ENCODE peak calls at places on chromosomes 12 and 14, in five cellular contexts. N is breast epithelium; D is OCI-LY7; O is NCI-H1092; L is stimulated activated CD8-positive, alpha-beta memory T cell treated with anti-CD3 and anti-CD28 coated beads, Interleukin-2, amount 100 ng/mL, for 48 hours. P is an unnamed sample.

GRCh38 chr12:104576980-104577925 is 120.5 kb downstream of the CHST11 start:
- DNase-seq in D (no peak), L (no peak), O (no peak), N (no peak), P (no peak)

GRCh38 chr14:58749066-58749669 is 111.4 kb downstream of the DACT1 start:
- DNase-seq in D (no peak), N (no peak), O (no peak), L (no peak), P (peak)

GRCh38 chr12:49231881-49232650 is 32.8 kb upstream of the TUBA1C start:
- DNase-seq in O (peak), D (no peak), L (no peak), N (no peak), P (no peak)

GRCh38 chr12:3043406-3043805 is 33.8 kb upstream of the TSPAN9 start:
- DNase-seq in L (no peak), O (no peak), D (no peak), N (no peak), P (no peak)

GRCh38 chr12:102873077-102873476 is 44.0 kb downstream of the PAH start:
- DNase-seq in D (no peak), O (no peak), L (no peak), N (no peak), P (no peak)

GRCh38 chr12:13038491-13039161 is 5.6 kb upstream of the FAM234B start:
- DNase-seq in D (no peak), N (no peak), O (no peak), L (no peak), P (no peak)

GRCh38 chr12:120013659-120014380 is 24.8 kb downstream of the BICDL1 start:
- DNase-seq in D (no peak), O (no peak), L (no peak), N (no peak), P (no peak)

GRCh38 chr12:109863961-109864712 is 16.2 kb downstream of the GLTP start:
- DNase-seq in O (no peak), L (no peak), D (no peak), N (no peak), P (no peak)

GRCh38 chr14:52013984-52014600 is 24.7 kb downstream of the RTRAF start:
- DNase-seq in D (peak), L (no peak), N (no peak), O (no peak), P (no peak)

GRCh38 chr14:105879503-105879866 is 353.1 kb downstream of the TMEM121 start:
- DNase-seq in L (no peak), D (no peak), N (no peak), O (no peak), P (no peak)

GRCh38 chr14:66216763-66217162 is 269.4 kb upstream of the CCDC196 start:
- DNase-seq in L (no peak), O (no peak), D (peak), N (no peak), P (no peak)

GRCh38 chr14:71574976-71575375 is 357.3 kb upstream of the RGS6 start:
- DNase-seq in N (no peak), L (no peak), O (no peak), D (no peak), P (no peak)

GRCh38 chr12:119512772-119513497 is 80.6 kb upstream of the TMEM233 start:
- DNase-seq in D (peak), L (no peak), N (no peak), O (no peak), P (peak)

GRCh38 chr12:42129595-42130204 is 15.0 kb downstream of the GXYLT1 start:
- DNase-seq in L (no peak), D (peak), N (no peak), O (no peak), P (peak)

GRCh38 chr14:91383439-91383838 is 34.2 kb downstream of the CCDC88C start:
- DNase-seq in O (no peak), N (no peak), L (no peak), D (no peak), P (no peak)

GRCh38 chr14:72920008-72920407 is 6.3 kb upstream of the DCAF4 start:
- DNase-seq in L (no peak), D (no peak), N (no peak), O (no peak), P (no peak)

GRCh38 chr12:101619026-101619827 is 24.5 kb downstream of the MYBPC1 start:
- DNase-seq in N (no peak), D (no peak), L (no peak), O (no peak), P (no peak)

GRCh38 chr12:50574621-50575348 is 70.0 kb downstream of the DIP2B start:
- DNase-seq in O (no peak), D (no peak), L (no peak), N (no peak), P (no peak)

GRCh38 chr12:572532-572899 is 90.7 kb downstream of the NINJ2 start:
- DNase-seq in N (peak), L (no peak), D (no peak), O (no peak), P (no peak)

GRCh38 chr14:49405291-49405690 is 180.9 kb downstream of the RPS29 start:
- DNase-seq in N (no peak), D (no peak), L (no peak), O (no peak), P (no peak)

GRCh38 chr14:77529213-77529612 is 30.6 kb upstream of the ISM2 start:
- DNase-seq in O (no peak), D (no peak), N (no peak), L (no peak), P (no peak)

GRCh38 chr12:90801776-90802175 is 153.2 kb downstream of the CCER1 start:
- DNase-seq in O (no peak), D (no peak), L (no peak), N (no peak), P (no peak)

GRCh38 chr14:32417956-32418552 is 89.0 kb downstream of the AKAP6 start:
- DNase-seq in L (no peak), D (no peak), N (no peak), O (no peak), P (no peak)

GRCh38 chr12:56645201-56645716 is 525 bp downstream of the ATP5F1B start:
- DNase-seq in D (peak), N (no peak), L (no peak), O (no peak), P (no peak)

GRCh38 chr12:130983328-130984017 is 29.8 kb downstream of the ADGRD1 start:
- DNase-seq in O (no peak), L (no peak), D (no peak), N (no peak), P (no peak)

GRCh38 chr14:61472025-61472672 is 150.8 kb downstream of the PRKCH start:
- DNase-seq in D (peak), O (peak), N (no peak), L (no peak), P (no peak)

GRCh38 chr14:31294736-31295398 is 87.3 kb upstream of the HECTD1 start:
- DNase-seq in N (no peak), D (no peak), O (no peak), L (no peak), P (no peak)